ENCODE peak calls at places on chromosomes 4 and X, in nine cellular contexts. One of them, this sample, is unnamed.

GRCh38 chrX:63764946-63765345 is 20.1 kb downstream of the ARHGEF9 start:
- DNase-seq in Caki2: no peak
- DNase-seq in coronary artery: no peak
- DNase-seq in PC-3: peak; percentile 69
- DNase-seq in KG1: no peak
- DNase-seq in T follicular helper cell: no peak
- DNase-seq in HCEC 1CT: peak; percentile 59
- DNase-seq in T-cell: no peak
- DNase-seq in iPS-NIHi11: no peak
- DNase-seq in this sample: no peak

GRCh38 chr4:21467551-21467950 is 481.0 kb downstream of the KCNIP4 start:
- DNase-seq in Caki2: no peak
- DNase-seq in coronary artery: no peak
- DNase-seq in PC-3: peak; percentile 26
- DNase-seq in KG1: no peak
- DNase-seq in T follicular helper cell: no peak
- DNase-seq in HCEC 1CT: no peak
- DNase-seq in T-cell: no peak
- DNase-seq in iPS-NIHi11: no peak
- DNase-seq in this sample: no peak

GRCh38 chr4:157984285-157984911 is 188.4 kb downstream of the GASK1B start:
- DNase-seq in Caki2: no peak
- DNase-seq in coronary artery: no peak
- DNase-seq in PC-3: no peak
- DNase-seq in KG1: no peak
- DNase-seq in T follicular helper cell: no peak
- DNase-seq in HCEC 1CT: peak; percentile 2
- DNase-seq in T-cell: no peak
- DNase-seq in iPS-NIHi11: no peak
- DNase-seq in this sample: no peak

GRCh38 chrX:1582686-1583437 is 8.5 kb upstream of the AKAP17A start:
- DNase-seq in Caki2: peak; percentile 51
- DNase-seq in coronary artery: no peak
- DNase-seq in PC-3: peak; percentile 70
- DNase-seq in KG1: no peak
- DNase-seq in T follicular helper cell: no peak
- DNase-seq in HCEC 1CT: no peak
- DNase-seq in T-cell: no peak
- DNase-seq in iPS-NIHi11: no peak
- DNase-seq in this sample: peak; percentile 0

GRCh38 chr4:153131478-153132069 is 72.7 kb upstream of the TRIM2 start:
- DNase-seq in Caki2: no peak
- DNase-seq in coronary artery: no peak
- DNase-seq in PC-3: no peak
- DNase-seq in KG1: no peak
- DNase-seq in T follicular helper cell: no peak
- DNase-seq in HCEC 1CT: no peak
- DNase-seq in T-cell: no peak
- DNase-seq in iPS-NIHi11: no peak
- DNase-seq in this sample: no peak

GRCh38 chr4:138540056-138540800 is 298.1 kb upstream of the SLC7A11 start:
- DNase-seq in Caki2: no peak
- DNase-seq in coronary artery: no peak
- DNase-seq in PC-3: peak; percentile 5
- DNase-seq in KG1: no peak
- DNase-seq in T follicular helper cell: no peak
- DNase-seq in HCEC 1CT: no peak
- DNase-seq in T-cell: no peak
- DNase-seq in iPS-NIHi11: no peak
- DNase-seq in this sample: no peak

GRCh38 chr4:16123356-16124084 is 39.7 kb upstream of the PROM1 start:
- DNase-seq in Caki2: no peak
- DNase-seq in coronary artery: no peak
- DNase-seq in PC-3: no peak
- DNase-seq in KG1: no peak
- DNase-seq in T follicular helper cell: no peak
- DNase-seq in HCEC 1CT: no peak
- DNase-seq in T-cell: no peak
- DNase-seq in iPS-NIHi11: no peak
- DNase-seq in this sample: no peak

GRCh38 chrX:129875669-129876068 is 30.3 kb upstream of the UTP14A start:
- DNase-seq in Caki2: peak; percentile 9
- DNase-seq in coronary artery: no peak
- DNase-seq in PC-3: peak; percentile 60
- DNase-seq in KG1: no peak
- DNase-seq in T follicular helper cell: no peak
- DNase-seq in HCEC 1CT: peak; percentile 82
- DNase-seq in T-cell: no peak
- DNase-seq in iPS-NIHi11: no peak
- DNase-seq in this sample: no peak

GRCh38 chr4:147833741-147834140 is 101.9 kb downstream of the ARHGAP10 start:
- DNase-seq in Caki2: no peak
- DNase-seq in coronary artery: no peak
- DNase-seq in PC-3: no peak
- DNase-seq in KG1: no peak
- DNase-seq in T follicular helper cell: no peak
- DNase-seq in HCEC 1CT: no peak
- DNase-seq in T-cell: no peak
- DNase-seq in iPS-NIHi11: no peak
- DNase-seq in this sample: no peak

GRCh38 chrX:115357316-115357715 is 67.8 kb downstream of the LUZP4 start:
- DNase-seq in Caki2: no peak
- DNase-seq in coronary artery: no peak
- DNase-seq in PC-3: no peak
- DNase-seq in KG1: no peak
- DNase-seq in T follicular helper cell: no peak
- DNase-seq in HCEC 1CT: no peak
- DNase-seq in T-cell: no peak
- DNase-seq in iPS-NIHi11: no peak
- DNase-seq in this sample: no peak

GRCh38 chrX:67546496-67547423 is 2.9 kb downstream of the AR start:
- DNase-seq in Caki2: peak; percentile 32
- DNase-seq in coronary artery: no peak
- DNase-seq in PC-3: no peak
- DNase-seq in KG1: no peak
- DNase-seq in T follicular helper cell: no peak
- DNase-seq in HCEC 1CT: no peak
- DNase-seq in T-cell: no peak
- DNase-seq in iPS-NIHi11: no peak
- DNase-seq in this sample: no peak

GRCh38 chr4:125311503-125311902 is 3.3 kb upstream of the FAT4 start:
- DNase-seq in Caki2: no peak
- DNase-seq in coronary artery: no peak
- DNase-seq in PC-3: no peak
- DNase-seq in KG1: no peak
- DNase-seq in T follicular helper cell: no peak
- DNase-seq in HCEC 1CT: no peak
- DNase-seq in T-cell: no peak
- DNase-seq in iPS-NIHi11: no peak
- DNase-seq in this sample: no peak

GRCh38 chr4:118734491-118735205 is 49.5 kb downstream of the METTL14 start:
- DNase-seq in Caki2: no peak
- DNase-seq in coronary artery: no peak
- DNase-seq in PC-3: no peak
- DNase-seq in KG1: no peak
- DNase-seq in T follicular helper cell: no peak
- DNase-seq in HCEC 1CT: no peak
- DNase-seq in T-cell: no peak
- DNase-seq in iPS-NIHi11: no peak
- DNase-seq in this sample: no peak

GRCh38 chr4:123606336-123606735 is 209.7 kb downstream of the SPRY1 start:
- DNase-seq in Caki2: no peak
- DNase-seq in coronary artery: no peak
- DNase-seq in PC-3: no peak
- DNase-seq in KG1: no peak
- DNase-seq in T follicular helper cell: no peak
- DNase-seq in HCEC 1CT: no peak
- DNase-seq in T-cell: no peak
- DNase-seq in iPS-NIHi11: no peak
- DNase-seq in this sample: no peak

GRCh38 chr4:113673450-113673849 is 88.1 kb downstream of the CAMK2D start:
- DNase-seq in Caki2: peak; percentile 14
- DNase-seq in coronary artery: no peak
- DNase-seq in PC-3: peak; percentile 53
- DNase-seq in KG1: no peak
- DNase-seq in T follicular helper cell: no peak
- DNase-seq in HCEC 1CT: no peak
- DNase-seq in T-cell: no peak
- DNase-seq in iPS-NIHi11: peak; percentile 8
- DNase-seq in this sample: no peak

GRCh38 chrX:22165732-22166457 is 106.8 kb upstream of the CBLL2 start:
- DNase-seq in Caki2: no peak
- DNase-seq in coronary artery: no peak
- DNase-seq in PC-3: peak; percentile 56
- DNase-seq in KG1: no peak
- DNase-seq in T follicular helper cell: no peak
- DNase-seq in HCEC 1CT: peak; percentile 27
- DNase-seq in T-cell: no peak
- DNase-seq in iPS-NIHi11: no peak
- DNase-seq in this sample: no peak

GRCh38 chr4:19880205-19880604 is 371.5 kb upstream of the SLIT2 start:
- DNase-seq in Caki2: no peak
- DNase-seq in coronary artery: no peak
- DNase-seq in PC-3: no peak
- DNase-seq in KG1: no peak
- DNase-seq in T follicular helper cell: no peak
- DNase-seq in HCEC 1CT: no peak
- DNase-seq in T-cell: no peak
- DNase-seq in iPS-NIHi11: no peak
- DNase-seq in this sample: no peak

GRCh38 chrX:123361371-123361770 is 177.3 kb downstream of the GRIA3 start:
- DNase-seq in Caki2: no peak
- DNase-seq in coronary artery: no peak
- DNase-seq in PC-3: peak; percentile 5
- DNase-seq in KG1: no peak
- DNase-seq in T follicular helper cell: no peak
- DNase-seq in HCEC 1CT: no peak
- DNase-seq in T-cell: no peak
- DNase-seq in iPS-NIHi11: peak; percentile 10
- DNase-seq in this sample: no peak

This sample was measured in SIG-M5.